ENCODE peak calls at places on chromosomes 1 and 21, in nine cellular contexts. X is AG10803; G is heart right ventricle; J is H54; P is mucosa of gallbladder; I is stomach; M is foreskin fibroblast; A is effector memory CD4-positive, alpha-beta T cell; W is GM19239. Q is an unnamed sample.

GRCh38 chr1:182229907-182230522 is 161.6 kb downstream of the GLUL start:
- DNase-seq in W (no peak), P (no peak), G (no peak), X (peak), M (peak), I (no peak), J (no peak), A (no peak), Q (peak)

GRCh38 chr1:217907504-217907903 is 276.4 kb downstream of the SPATA17 start:
- DNase-seq in P (no peak), G (no peak), A (no peak), J (no peak), W (no peak), I (no peak), X (no peak), M (no peak), Q (peak)

GRCh38 chr1:921011-921837 is 2.5 kb upstream of the SAMD11 start:
- DNase-seq in X (peak), M (peak), A (peak), I (peak), G (peak), P (peak), J (no peak), W (no peak), Q (peak)

GRCh38 chr1:156689960-156690672 is 12.9 kb upstream of the NES start:
- DNase-seq in P (no peak), X (peak), M (no peak), I (no peak), A (no peak), G (no peak), J (no peak), W (no peak), Q (peak)

GRCh38 chr1:63082754-63083153 is 239.6 kb upstream of the FOXD3 start:
- DNase-seq in J (no peak), A (no peak), W (no peak), P (no peak), I (no peak), G (no peak), M (no peak), X (no peak), Q (no peak)

GRCh38 chr1:224312025-224312424 is 17.9 kb downstream of the NVL start:
- DNase-seq in A (no peak), J (no peak), I (no peak), W (no peak), G (no peak), X (no peak), M (no peak), P (no peak), Q (no peak)

GRCh38 chr1:169844941-169845608 is 48.6 kb downstream of the SCYL3 start:
- DNase-seq in X (no peak), G (no peak), J (no peak), I (no peak), W (no peak), P (no peak), M (no peak), A (no peak), Q (no peak)

GRCh38 chr1:12057382-12057781 is 5.7 kb upstream of the TNFRSF8 start:
- DNase-seq in J (peak), G (no peak), W (no peak), I (no peak), X (no peak), A (no peak), M (no peak), P (no peak), Q (no peak)

GRCh38 chr1:81809808-81810207 is 9.1 kb downstream of the ADGRL2 start:
- DNase-seq in M (no peak), X (no peak), W (no peak), A (no peak), I (no peak), G (no peak), P (no peak), J (no peak), Q (no peak)

GRCh38 chr21:37166733-37167132 is 93.7 kb downstream of the TTC3 start:
- DNase-seq in I (no peak), A (no peak), W (no peak), J (peak), X (no peak), G (no peak), M (no peak), P (no peak), Q (no peak)

GRCh38 chr1:100883963-100884362 is 10.7 kb downstream of the EXTL2 start:
- DNase-seq in P (no peak), I (no peak), A (no peak), W (no peak), J (peak), X (peak), M (peak), G (no peak), Q (peak)

GRCh38 chr1:7267493-7267892 is 482.2 kb downstream of the CAMTA1 start:
- DNase-seq in M (peak), P (no peak), A (no peak), X (no peak), I (no peak), W (no peak), G (no peak), J (no peak), Q (peak)

GRCh38 chr1:185681034-185681633 is 53.1 kb upstream of the HMCN1 start:
- DNase-seq in J (peak), I (no peak), W (no peak), G (peak), X (peak), A (no peak), M (peak), P (peak), Q (peak)

GRCh38 chr1:201810466-201811216 is 18.3 kb upstream of the IPO9 start:
- DNase-seq in X (no peak), G (no peak), M (no peak), J (no peak), P (no peak), W (no peak), A (no peak), I (no peak), Q (no peak)

GRCh38 chr1:59045137-59045536 is 251.8 kb upstream of the FGGY start:
- DNase-seq in A (no peak), X (no peak), P (no peak), G (no peak), J (no peak), M (no peak), W (no peak), I (no peak), Q (no peak)

GRCh38 chr1:203677771-203678170 is 51.1 kb downstream of the ATP2B4 start:
- DNase-seq in M (no peak), A (no peak), X (no peak), P (no peak), I (no peak), J (no peak), G (no peak), W (no peak), Q (no peak)

GRCh38 chr1:66283583-66284041 is 250.3 kb upstream of the SGIP1 start:
- DNase-seq in P (no peak), I (no peak), A (no peak), M (no peak), W (no peak), G (no peak), X (peak), J (no peak), Q (peak)

GRCh38 chr1:237341391-237341790 is 299.4 kb downstream of the RYR2 start:
- DNase-seq in J (no peak), G (no peak), P (no peak), X (no peak), M (no peak), W (no peak), A (no peak), I (no peak), Q (no peak)

GRCh38 chr21:28444567-28444966 is 548.1 kb downstream of the LTN1 start:
- DNase-seq in X (peak), I (no peak), W (no peak), P (no peak), M (no peak), J (no peak), A (no peak), G (peak), Q (peak)

GRCh38 chr1:158103860-158104522 is 76.7 kb upstream of the CD1D start:
- DNase-seq in J (no peak), P (no peak), M (no peak), X (no peak), A (no peak), G (no peak), W (no peak), I (no peak), Q (no peak)

GRCh38 chr1:14929547-14930223 is 223.9 kb upstream of the TMEM51 start:
- DNase-seq in G (no peak), W (no peak), I (peak), M (peak), J (no peak), P (peak), A (no peak), X (peak), Q (peak)

GRCh38 chr1:34547043-34547674 is 207.7 kb upstream of the GJB5 start:
- DNase-seq in M (no peak), A (no peak), P (no peak), I (no peak), W (no peak), J (no peak), X (peak), G (no peak), Q (no peak)

GRCh38 chr1:180507826-180508724 is 5.7 kb upstream of the ACBD6 start:
- DNase-seq in W (no peak), J (no peak), I (no peak), P (no peak), A (no peak), G (no peak), M (peak), X (peak), Q (peak)

GRCh38 chr1:164630626-164631396 is 71.8 kb downstream of the PBX1 start:
- DNase-seq in M (no peak), P (no peak), I (no peak), W (no peak), J (no peak), A (no peak), X (peak), G (no peak), Q (peak)

GRCh38 chr21:29102791-29103257 is 27.6 kb upstream of the MAP3K7CL start:
- DNase-seq in X (no peak), M (no peak), W (no peak), I (no peak), P (no peak), J (no peak), A (no peak), G (no peak), Q (no peak)

GRCh38 chr1:46030876-46031660 is 101.4 kb downstream of the PIK3R3 start:
- DNase-seq in J (no peak), I (no peak), W (no peak), G (no peak), X (no peak), P (no peak), A (no peak), M (no peak), Q (peak)

GRCh38 chr1:222817529-222817928 is 2.7 kb downstream of the DISP1 start:
- DNase-seq in A (no peak), W (no peak), X (peak), J (peak), I (no peak), P (no peak), M (peak), G (no peak), Q (peak)

Q was measured in fibroblast of mammary gland.